ENCODE peak calls at places on chromosome 21, in seven cellular contexts. One of them, this sample, is unnamed.

GRCh38 chr21:45414396-45415187 is 9.6 kb downstream of the COL18A1 start:
- DNase-seq in activated T-cell treated with anti-CD3 and anti-CD28 coated beads, Interleukin-2, amount 50 U/mL, for 1 hour: no peak
- DNase-seq in dermis microvascular lymphatic vessel endothelial cell: no peak
- DNase-seq in T1000: no peak
- DNase-seq in fibroblast of lung: no peak
- DNase-seq in LHCN-M2: no peak
- DNase-seq in IMR-90: no peak
- DNase-seq in this sample: no peak

GRCh38 chr21:42146821-42147220 is 72.1 kb upstream of the ABCG1 start:
- DNase-seq in activated T-cell treated with anti-CD3 and anti-CD28 coated beads, Interleukin-2, amount 50 U/mL, for 1 hour: peak
- DNase-seq in dermis microvascular lymphatic vessel endothelial cell: no peak
- DNase-seq in T1000: no peak
- DNase-seq in fibroblast of lung: no peak
- DNase-seq in LHCN-M2: no peak
- DNase-seq in IMR-90: no peak
- DNase-seq in this sample: no peak

GRCh38 chr21:29053011-29053553 is 20.4 kb downstream of the CCT8 start:
- DNase-seq in activated T-cell treated with anti-CD3 and anti-CD28 coated beads, Interleukin-2, amount 50 U/mL, for 1 hour: no peak
- DNase-seq in dermis microvascular lymphatic vessel endothelial cell: no peak
- DNase-seq in T1000: no peak
- DNase-seq in fibroblast of lung: no peak
- DNase-seq in LHCN-M2: no peak
- DNase-seq in IMR-90: no peak
- DNase-seq in this sample: no peak

GRCh38 chr21:29300547-29301138 is 1.9 kb downstream of the BACH1 start:
- DNase-seq in activated T-cell treated with anti-CD3 and anti-CD28 coated beads, Interleukin-2, amount 50 U/mL, for 1 hour: no peak
- DNase-seq in dermis microvascular lymphatic vessel endothelial cell: no peak
- DNase-seq in T1000: no peak
- DNase-seq in fibroblast of lung: peak
- DNase-seq in LHCN-M2: no peak
- DNase-seq in IMR-90: peak
- DNase-seq in this sample: peak

GRCh38 chr21:37916795-37917142 is 512 bp upstream of the KCNJ6 start:
- DNase-seq in activated T-cell treated with anti-CD3 and anti-CD28 coated beads, Interleukin-2, amount 50 U/mL, for 1 hour: no peak
- DNase-seq in dermis microvascular lymphatic vessel endothelial cell: peak
- DNase-seq in T1000: no peak
- DNase-seq in fibroblast of lung: no peak
- DNase-seq in LHCN-M2: peak
- DNase-seq in IMR-90: no peak
- DNase-seq in this sample: no peak

GRCh38 chr21:31338892-31339368 is 5.1 kb downstream of the TIAM1 start:
- DNase-seq in activated T-cell treated with anti-CD3 and anti-CD28 coated beads, Interleukin-2, amount 50 U/mL, for 1 hour: no peak
- DNase-seq in dermis microvascular lymphatic vessel endothelial cell: no peak
- DNase-seq in T1000: no peak
- DNase-seq in fibroblast of lung: no peak
- DNase-seq in LHCN-M2: no peak
- DNase-seq in IMR-90: no peak
- DNase-seq in this sample: no peak

GRCh38 chr21:22056904-22057303 is 1058.7 kb downstream of the NCAM2 start:
- DNase-seq in activated T-cell treated with anti-CD3 and anti-CD28 coated beads, Interleukin-2, amount 50 U/mL, for 1 hour: no peak
- DNase-seq in dermis microvascular lymphatic vessel endothelial cell: no peak
- DNase-seq in T1000: no peak
- DNase-seq in fibroblast of lung: no peak
- DNase-seq in LHCN-M2: no peak
- DNase-seq in IMR-90: no peak
- DNase-seq in this sample: no peak

GRCh38 chr21:15446193-15446592 is 283.6 kb upstream of the USP25 start:
- DNase-seq in activated T-cell treated with anti-CD3 and anti-CD28 coated beads, Interleukin-2, amount 50 U/mL, for 1 hour: no peak
- DNase-seq in dermis microvascular lymphatic vessel endothelial cell: no peak
- DNase-seq in T1000: no peak
- DNase-seq in fibroblast of lung: no peak
- DNase-seq in LHCN-M2: peak
- DNase-seq in IMR-90: no peak
- DNase-seq in this sample: no peak

GRCh38 chr21:34807881-34808568 is 139.2 kb downstream of the CLIC6 start:
- DNase-seq in activated T-cell treated with anti-CD3 and anti-CD28 coated beads, Interleukin-2, amount 50 U/mL, for 1 hour: peak
- DNase-seq in dermis microvascular lymphatic vessel endothelial cell: peak
- DNase-seq in T1000: peak
- DNase-seq in fibroblast of lung: peak
- DNase-seq in LHCN-M2: peak
- DNase-seq in IMR-90: peak
- DNase-seq in this sample: peak

This sample was measured in astrocyte.